ENCODE peak calls at places on chromosomes 5 and 9, in five cellular contexts. M is mesendoderm, F is sigmoid colon, L is colonic mucosa, I is IMR-90. Q is an unnamed sample.

GRCh38 chr9:137305788-137306545 is 3.9 kb upstream of the NRARP start:
- DNase-seq in M (no peak), F (no peak), L (no peak), I (no peak), Q (peak; percentile 71)

GRCh38 chr5:133796186-133796585 is 172.2 kb downstream of the C5orf15 start:
- DNase-seq in M (no peak), F (no peak), L (no peak), I (no peak), Q (no peak)

GRCh38 chr5:65728219-65728618 is 6.2 kb downstream of the NLN start:
- DNase-seq in M (no peak), F (no peak), L (no peak), I (no peak), Q (no peak)

GRCh38 chr5:66829826-66830225 is 233.6 kb downstream of the MAST4 start:
- DNase-seq in M (peak; percentile 44), F (no peak), L (no peak), I (peak; percentile 8), Q (no peak)

GRCh38 chr5:67996596-67996995 is 219.0 kb upstream of the PIK3R1 start:
- DNase-seq in M (no peak), F (no peak), L (no peak), I (no peak), Q (no peak)

GRCh38 chr9:129174724-129175514 is 3.1 kb downstream of the IER5L start:
- DNase-seq in M (peak; percentile 90), F (peak; percentile 96), L (peak; percentile 83), I (peak; percentile 90), Q (peak; percentile 89)

GRCh38 chr9:118595719-118596305 is 773.4 kb downstream of the BRINP1 start:
- DNase-seq in M (peak; percentile 83), F (peak; percentile 66), L (no peak), I (no peak), Q (no peak)

GRCh38 chr5:2534970-2535369 is 216.5 kb downstream of the IRX2 start:
- DNase-seq in M (no peak), F (no peak), L (no peak), I (no peak), Q (no peak)

GRCh38 chr5:125775896-125776295 is 647.3 kb upstream of the GRAMD2B start:
- DNase-seq in M (peak; percentile 71), F (no peak), L (no peak), I (no peak), Q (no peak)

GRCh38 chr5:176151286-176151685 is 86.9 kb upstream of the SIMC1 start:
- DNase-seq in M (no peak), F (no peak), L (no peak), I (peak; percentile 90), Q (no peak)

GRCh38 chr5:110386782-110387181 is 339.7 kb downstream of the TMEM232 start:
- DNase-seq in M (peak; percentile 76), F (no peak), L (no peak), I (peak; percentile 4), Q (no peak)

GRCh38 chr5:147876626-147877025 is 1.9 kb upstream of the SCGB3A2 start:
- DNase-seq in M (no peak), F (no peak), L (no peak), I (no peak), Q (no peak)

GRCh38 chr5:159095882-159096554 is 3.7 kb downstream of the EBF1 start:
- DNase-seq in M (peak; percentile 37), F (no peak), L (no peak), I (no peak), Q (no peak)

GRCh38 chr5:126339215-126339805 is 83.9 kb upstream of the GRAMD2B start:
- DNase-seq in M (peak; percentile 58), F (no peak), L (peak; percentile 71), I (peak; percentile 75), Q (no peak)

GRCh38 chr5:135944967-135945560 is 9.7 kb downstream of the LECT2 start:
- DNase-seq in M (peak; percentile 83), F (peak; percentile 76), L (peak; percentile 69), I (peak; percentile 89), Q (no peak)

GRCh38 chr5:12861891-12862290 is 957.6 kb upstream of the CTNND2 start:
- DNase-seq in M (peak; percentile 79), F (no peak), L (no peak), I (no peak), Q (no peak)

GRCh38 chr5:141742866-141743651 is 61.0 kb upstream of the ARAP3 start:
- DNase-seq in M (peak; percentile 75), F (no peak), L (peak; percentile 23), I (peak; percentile 23), Q (no peak)

GRCh38 chr9:13431137-13431536 is 151.6 kb upstream of the MPDZ start:
- DNase-seq in M (no peak), F (no peak), L (no peak), I (no peak), Q (no peak)

GRCh38 chr9:121367651-121368510 is 2.2 kb downstream of the STOM start:
- DNase-seq in M (peak; percentile 56), F (no peak), L (no peak), I (no peak), Q (no peak)

GRCh38 chr5:10453564-10453963 is 11.9 kb downstream of the ROPN1L start:
- DNase-seq in M (no peak), F (no peak), L (no peak), I (peak; percentile 28), Q (no peak)

GRCh38 chr9:114338187-114338586 is 8.5 kb downstream of the ORM2 start:
- DNase-seq in M (no peak), F (no peak), L (no peak), I (no peak), Q (no peak)
- H3K36me3 ChIP-seq in M (no peaks in the 10 kb centered on the region), F (peaks cover 24% of the 10 kb centered on the region), L (peaks cover 17% of the 10 kb centered on the region), I (peaks cover 50% of the 10 kb centered on the region), Q (peaks cover 77% of the 10 kb centered on the region)

GRCh38 chr9:75591972-75592371 is 298.5 kb upstream of the PCSK5 start:
- DNase-seq in M (no peak), F (no peak), L (no peak), I (no peak), Q (no peak)

GRCh38 chr9:75588808-75589207 is 301.7 kb upstream of the PCSK5 start:
- DNase-seq in M (peak; percentile 24), F (no peak), L (no peak), I (no peak), Q (no peak)

GRCh38 chr9:75593920-75594319 is 296.6 kb upstream of the PCSK5 start:
- DNase-seq in M (no peak), F (no peak), L (no peak), I (no peak), Q (no peak)

GRCh38 chr9:75589497-75589896 is 301.0 kb upstream of the PCSK5 start:
- DNase-seq in M (no peak), F (no peak), L (no peak), I (no peak), Q (no peak)
- H3K36me3 ChIP-seq in M (no peaks in the 10 kb centered on the region), F (no peaks in the 10 kb centered on the region), L (no peaks in the 10 kb centered on the region), I (no peaks in the 10 kb centered on the region), Q (no peaks in the 10 kb centered on the region)

GRCh38 chr5:132319975-132320374 is 25.8 kb downstream of the SLC22A4 start:
- DNase-seq in M (no peak), F (no peak), L (no peak), I (no peak), Q (no peak)
- H3K36me3 ChIP-seq in M (no peaks in the 10 kb centered on the region), F (no peaks in the 10 kb centered on the region), L (no peaks in the 10 kb centered on the region), I (peaks cover 3% of the 10 kb centered on the region), Q (no peaks in the 10 kb centered on the region)

GRCh38 chr9:34097865-34098264 is 28.6 kb downstream of the DCAF12 start:
- DNase-seq in M (no peak), F (no peak), L (no peak), I (no peak), Q (no peak)

GRCh38 chr9:34093578-34093977 is 32.9 kb downstream of the DCAF12 start:
- DNase-seq in M (no peak), F (no peak), L (no peak), I (no peak), Q (no peak)

GRCh38 chr9:34098307-34098706 is 28.2 kb downstream of the DCAF12 start:
- DNase-seq in M (no peak), F (no peak), L (no peak), I (no peak), Q (no peak)

GRCh38 chr9:34096751-34097150 is 29.7 kb downstream of the DCAF12 start:
- DNase-seq in M (no peak), F (no peak), L (no peak), I (no peak), Q (no peak)
- H3K36me3 ChIP-seq in M (peaks cover 14% of the 10 kb centered on the region), F (peaks cover 75% of the 10 kb centered on the region), L (peaks cover 20% of the 10 kb centered on the region), I (peaks cover 48% of the 10 kb centered on the region), Q (peaks cover 92% of the 10 kb centered on the region)

Q was measured in upper lobe of right lung.